ENCODE peak calls at places on chromosomes 3 and 15, in nine cellular contexts. R, G, A, K, W, V, L, B and T are unnamed samples.

GRCh38 chr15:58889363-58889762 is 44.1 kb downstream of the SLTM start:
- DNase-seq in R (no peak), G (no peak), A (no peak), K (no peak), W (no peak), V (peak; percentile 16), L (no peak), B (no peak), T (no peak)

GRCh38 chr3:151468284-151468917 is 7.5 kb upstream of the IGSF10 start:
- DNase-seq in R (peak; percentile 25), G (peak; percentile 69), A (peak; percentile 61), K (peak; percentile 44), W (peak; percentile 20), V (peak; percentile 23), L (peak; percentile 53), B (peak; percentile 46), T (no peak)

GRCh38 chr3:46854543-46854942 is 8.7 kb downstream of the MYL3 start:
- DNase-seq in R (no peak), G (no peak), A (no peak), K (no peak), W (no peak), V (no peak), L (no peak), B (no peak), T (no peak)

GRCh38 chr3:82672966-82673365 is 911.5 kb upstream of the GBE1 start:
- DNase-seq in R (no peak), G (no peak), A (no peak), K (no peak), W (no peak), V (no peak), L (no peak), B (no peak), T (no peak)

GRCh38 chr15:78242128-78242527 is 7.8 kb upstream of the ACSBG1 start:
- DNase-seq in R (peak; percentile 16), G (no peak), A (peak; percentile 63), K (no peak), W (no peak), V (no peak), L (no peak), B (no peak), T (no peak)

GRCh38 chr3:142863965-142864924 is 24.6 kb downstream of the PCOLCE2 start:
- DNase-seq in R (no peak), G (no peak), A (no peak), K (no peak), W (no peak), V (no peak), L (no peak), B (no peak), T (no peak)

GRCh38 chr3:152554980-152555379 is 280.0 kb upstream of the P2RY1 start:
- DNase-seq in R (no peak), G (peak; percentile 81), A (no peak), K (no peak), W (no peak), V (no peak), L (no peak), B (no peak), T (no peak)

GRCh38 chr3:184337315-184337714 is at the start of gene FAM131A:
- DNase-seq in R (no peak), G (no peak), A (no peak), K (no peak), W (no peak), V (peak; percentile 89), L (no peak), B (no peak), T (no peak)

GRCh38 chr15:92429378-92430066 is 35.8 kb downstream of the ST8SIA2 start:
- DNase-seq in R (no peak), G (peak; percentile 83), A (no peak), K (no peak), W (no peak), V (peak; percentile 39), L (no peak), B (no peak), T (peak; percentile 42)

GRCh38 chr3:186217820-186218164 is 108.9 kb upstream of the ETV5 start:
- DNase-seq in R (peak; percentile 75), G (no peak), A (no peak), K (no peak), W (no peak), V (no peak), L (no peak), B (no peak), T (no peak)

GRCh38 chr3:141050913-141051632 is at the start of gene SPSB4:
- DNase-seq in R (no peak), G (peak; percentile 28), A (peak; percentile 72), K (peak; percentile 83), W (peak; percentile 18), V (no peak), L (peak; percentile 22), B (no peak), T (no peak)

GRCh38 chr3:188338081-188338480 is 184.1 kb downstream of the LPP start:
- DNase-seq in R (no peak), G (no peak), A (no peak), K (no peak), W (no peak), V (no peak), L (no peak), B (no peak), T (no peak)

GRCh38 chr3:51710631-51711351 is 3.9 kb downstream of the GRM2 start:
- DNase-seq in R (no peak), G (no peak), A (no peak), K (no peak), W (no peak), V (no peak), L (no peak), B (no peak), T (no peak)

GRCh38 chr15:85733415-85733814 is 61.3 kb downstream of the KLHL25 start:
- DNase-seq in R (no peak), G (no peak), A (no peak), K (no peak), W (no peak), V (no peak), L (no peak), B (no peak), T (no peak)

GRCh38 chr15:81091889-81092558 is 42.0 kb upstream of the CFAP161 start:
- DNase-seq in R (no peak), G (peak; percentile 92), A (no peak), K (peak; percentile 30), W (no peak), V (peak; percentile 73), L (no peak), B (no peak), T (peak; percentile 86)

GRCh38 chr3:72938471-72939265 is 50.8 kb downstream of the GXYLT2 start:
- DNase-seq in R (peak; percentile 49), G (peak; percentile 97), A (peak; percentile 18), K (peak; percentile 64), W (no peak), V (peak; percentile 33), L (no peak), B (no peak), T (peak; percentile 91)

GRCh38 chr3:139295040-139295439 is 48.8 kb upstream of the MRPS22 start:
- DNase-seq in R (no peak), G (no peak), A (no peak), K (no peak), W (no peak), V (no peak), L (no peak), B (no peak), T (no peak)

GRCh38 chr15:72197460-72198409 is at the start of gene GRAMD2A:
- DNase-seq in R (no peak), G (no peak), A (peak; percentile 33), K (peak; percentile 89), W (no peak), V (no peak), L (no peak), B (no peak), T (no peak)